ENCODE peak calls at places on chromosomes 6 and 20, in four cellular contexts. Q is SK-N-SH, U is GM23338, M is neural progenitor cell. B is an unnamed sample. For H3F3A, the result is how much of the 10 kb centered on the place peaks cover.

GRCh38 chr6:28807682-28808280 is 116.0 kb downstream of the TRIM27 start:
- DNase-seq in Q (peak), U (peak), M (peak), B (no peak)

GRCh38 chr6:139853302-139853992 is 479.0 kb upstream of the CITED2 start:
- DNase-seq in Q (no peak), U (no peak), M (no peak), B (no peak)

GRCh38 chr6:105135056-105135455 is 44.8 kb downstream of the POPDC3 start:
- DNase-seq in Q (peak), U (peak), M (peak), B (no peak)

GRCh38 chr6:19968201-19968600 is 131.0 kb downstream of the ID4 start:
- DNase-seq in Q (no peak), U (no peak), M (no peak), B (no peak)

GRCh38 chr6:7489376-7489775 is 52.1 kb upstream of the DSP start:
- DNase-seq in Q (no peak), U (no peak), M (no peak), B (no peak)

GRCh38 chr6:15962449-15962764 is 166.5 kb upstream of the MYLIP start:
- DNase-seq in Q (no peak), U (peak), M (no peak), B (no peak)

GRCh38 chr20:10447028-10447427 is 11.9 kb downstream of the SLX4IP start:
- DNase-seq in Q (peak), U (no peak), M (no peak), B (peak)

GRCh38 chr20:39660965-39661364 is 698.8 kb downstream of the DHX35 start:
- DNase-seq in Q (no peak), U (no peak), M (no peak), B (no peak)

GRCh38 chr6:151370509-151371078 is 20.8 kb downstream of the ZBTB2 start:
- DNase-seq in Q (no peak), U (peak), M (peak), B (no peak)

GRCh38 chr20:31722388-31723281 is at the start of gene BCL2L1:
- DNase-seq in Q (peak), U (peak), M (peak), B (peak)

GRCh38 chr6:169217972-169218371 is 35.7 kb downstream of the THBS2 start:
- DNase-seq in Q (no peak), U (no peak), M (no peak), B (no peak)

GRCh38 chr20:9172908-9173307 is 104.0 kb downstream of the PLCB4 start:
- DNase-seq in Q (no peak), U (no peak), M (no peak), B (no peak)

GRCh38 chr6:71333700-71334099 is 45.1 kb downstream of the OGFRL1 start:
- DNase-seq in Q (no peak), U (no peak), M (no peak), B (no peak)

GRCh38 chr20:48716541-48716940 is 111.3 kb downstream of the PREX1 start:
- DNase-seq in Q (no peak), U (no peak), M (no peak), B (no peak)

GRCh38 chr6:142429195-142429594 is 127.4 kb downstream of the ADGRG6 start:
- DNase-seq in Q (no peak), U (no peak), M (no peak), B (no peak)

GRCh38 chr6:135940783-135941182 is 89.3 kb downstream of the PDE7B start:
- DNase-seq in Q (no peak), U (no peak), M (no peak), B (no peak)

GRCh38 chr6:82783587-82784253 is 281.9 kb downstream of the UBE3D start:
- DNase-seq in Q (no peak), U (peak), M (peak), B (no peak)
- TF ChIP-seq CTCF in Q (peak), U (peak), M (peak), B (no peak)

GRCh38 chr6:166947251-166947650 is 9.1 kb downstream of the RNASET2 start:
- DNase-seq in Q (no peak), U (no peak), M (no peak), B (no peak)

GRCh38 chr6:166946125-166946524 is 10.2 kb downstream of the RNASET2 start:
- DNase-seq in Q (no peak), U (no peak), M (no peak), B (no peak)

GRCh38 chr6:166940643-166941068 is 15.7 kb downstream of the RNASET2 start:
- DNase-seq in Q (no peak), U (no peak), M (no peak), B (no peak)

GRCh38 chr6:166942393-166943168 is 13.8 kb downstream of the RNASET2 start:
- DNase-seq in Q (peak), U (no peak), M (no peak), B (no peak)

GRCh38 chr6:166944666-166945256 is 11.6 kb downstream of the RNASET2 start:
- DNase-seq in Q (no peak), U (no peak), M (no peak), B (no peak)
- H3F3A ChIP-seq in Q (under half), U (under half), M (under half), B (under half)

GRCh38 chr6:2166717-2167116 is 78.7 kb downstream of the GMDS start:
- DNase-seq in Q (no peak), U (no peak), M (no peak), B (no peak)
- TF ChIP-seq EZH2phosphoT487 in Q (no peak), U (no peak), M (no peak), B (no peak)

GRCh38 chr6:5378331-5378730 is 117.0 kb downstream of the FARS2 start:
- DNase-seq in Q (no peak), U (peak), M (peak), B (no peak)
- TF ChIP-seq CTCF in Q (no peak), U (no peak), M (no peak), B (no peak)

GRCh38 chr20:35708502-35708901 is 9.3 kb downstream of the ROMO1 start:
- DNase-seq in Q (no peak), U (no peak), M (no peak), B (no peak)
- H3F3A ChIP-seq in Q (half or more), U (half or more), M (half or more), B (under half)

GRCh38 chr6:138086573-138087196 is 20.5 kb downstream of the PERP start:
- DNase-seq in Q (no peak), U (peak), M (no peak), B (no peak)

GRCh38 chr6:138084904-138085838 is 22.0 kb downstream of the PERP start:
- DNase-seq in Q (no peak), U (no peak), M (no peak), B (no peak)

GRCh38 chr6:138078491-138078890 is 28.7 kb downstream of the PERP start:
- DNase-seq in Q (no peak), U (no peak), M (no peak), B (no peak)

GRCh38 chr6:138085839-138086222 is 21.4 kb downstream of the PERP start:
- DNase-seq in Q (no peak), U (no peak), M (no peak), B (no peak)

DNA sequence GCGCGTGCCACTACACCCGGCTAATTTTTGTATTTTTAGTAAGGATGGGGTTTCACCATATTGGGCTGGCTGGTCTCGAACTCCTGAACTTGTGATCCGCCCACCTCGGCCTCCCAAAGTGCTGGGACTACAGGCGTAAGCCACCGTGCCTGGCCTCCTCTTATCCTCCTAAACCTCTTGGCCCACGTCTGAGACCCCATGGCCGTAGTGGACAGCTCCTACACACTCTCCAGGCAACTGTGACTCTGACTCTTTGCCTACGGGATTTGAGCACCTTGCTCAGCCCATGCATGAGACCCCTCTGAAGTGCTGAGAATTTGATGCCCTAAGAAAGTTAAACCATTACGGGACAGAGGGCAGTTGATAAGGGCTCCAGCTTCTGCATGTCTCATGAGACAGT is 25.0 kb downstream of the PERP start:
- DNase-seq in Q (no peak), U (no peak), M (no peak), B (no peak)
- TF ChIP-seq EZH2phosphoT487 in Q (no peak), U (no peak), M (no peak), B (no peak)

DNA sequence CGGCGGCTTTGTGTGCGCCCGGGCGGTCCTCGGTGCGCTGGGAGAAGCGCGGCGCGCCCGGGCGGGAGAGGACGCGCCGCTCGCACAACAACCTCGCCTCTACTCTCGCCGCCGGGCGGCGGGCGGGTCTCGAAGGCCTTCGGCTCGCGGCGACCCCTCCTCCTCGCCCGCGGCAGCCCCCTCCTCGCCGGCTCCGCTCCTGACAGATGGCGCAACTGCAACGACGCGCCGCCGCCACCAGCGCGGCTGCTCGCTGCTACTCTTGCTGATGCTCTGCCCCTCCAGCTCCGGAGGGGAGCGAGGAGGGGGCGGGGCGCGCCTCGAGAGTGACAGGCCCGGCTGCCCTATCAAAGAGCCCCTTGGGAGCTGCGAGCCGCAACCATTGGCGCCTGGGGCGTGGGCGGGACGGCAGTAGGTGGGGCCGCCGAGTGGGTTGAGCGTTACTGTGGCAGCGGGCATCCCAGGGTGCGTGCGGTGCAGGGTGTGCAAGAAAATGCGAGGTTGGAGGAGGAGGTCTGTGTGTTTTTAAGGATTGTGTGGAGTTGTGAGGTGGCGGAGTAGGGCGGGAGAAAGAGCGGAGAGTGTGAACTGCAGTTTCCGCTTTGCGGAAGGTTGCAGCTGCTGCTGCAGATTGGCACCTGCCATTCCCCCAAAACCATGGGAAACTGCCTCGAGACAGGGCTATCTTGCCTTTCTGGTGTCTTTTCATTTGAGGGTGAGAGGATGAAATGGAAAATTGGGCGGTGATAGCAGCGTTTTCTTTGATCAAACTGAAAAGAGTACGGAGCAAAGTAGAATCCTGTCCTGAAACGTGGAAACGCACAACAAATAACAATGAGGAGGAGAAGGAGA is at the start of gene FYN:
- DNase-seq in Q (peak), U (peak), M (peak), B (peak)
- TF ChIP-seq CTCF in Q (peak), U (no peak), M (peak), B (peak)

B was measured in MM.1S.